ENCODE peak calls at places on chromosomes 2 and 18, in eight cellular contexts. G, X, B, L, E, Z, N and D are unnamed samples. For H3K27me3 and H3K4me1, the result is how much of the 10 kb centered on the place peaks cover.

GRCh38 chr18:73646196-73646595 is 501.4 kb downstream of the FBXO15 start:
- DNase-seq in G (no peak), N (no peak), X (no peak), B (no peak), L (no peak), E (no peak), Z (no peak), D (no peak)

GRCh38 chr2:160365691-160366367 is 127.8 kb downstream of the RBMS1 start:
- DNase-seq in G (peak), E (no peak), X (no peak), B (no peak), N (no peak), L (no peak), Z (no peak), D (peak)

GRCh38 chr18:57833441-57834101 is 30.5 kb upstream of the ATP8B1 start:
- DNase-seq in L (no peak), N (no peak), E (no peak), B (no peak), X (no peak), G (no peak), Z (no peak), D (no peak)

GRCh38 chr2:120768112-120769048 is 32.7 kb downstream of the GLI2 start:
- DNase-seq in X (peak), Z (no peak), B (no peak), L (peak), G (peak), N (no peak), E (peak), D (peak)

GRCh38 chr2:53593891-53594585 is 173.6 kb upstream of the CHAC2 start:
- DNase-seq in E (no peak), N (no peak), Z (no peak), B (no peak), X (no peak), L (no peak), G (no peak), D (no peak)

GRCh38 chr2:227280895-227281294 is 44.2 kb upstream of the MFF start:
- DNase-seq in E (no peak), L (no peak), B (no peak), Z (no peak), N (no peak), X (no peak), G (no peak), D (no peak)

GRCh38 chr2:217471329-217471728 is 531.5 kb downstream of the TNS1 start:
- DNase-seq in X (no peak), B (no peak), G (no peak), N (no peak), L (no peak), Z (no peak), E (no peak), D (no peak)

GRCh38 chr18:13449651-13450050 is 231.1 kb downstream of the LDLRAD4 start:
- DNase-seq in G (no peak), Z (no peak), L (no peak), B (no peak), E (no peak), X (no peak), N (no peak), D (no peak)

GRCh38 chr18:54247488-54248175 is 21.7 kb upstream of the POLI start:
- DNase-seq in Z (no peak), L (no peak), E (no peak), B (no peak), N (no peak), G (no peak), X (no peak), D (no peak)

GRCh38 chr2:183592271-183592670 is 468.0 kb downstream of the NUP35 start:
- DNase-seq in X (no peak), L (no peak), N (no peak), E (no peak), B (no peak), G (no peak), Z (no peak), D (no peak)

GRCh38 chr2:20617081-20617575 is 33.8 kb downstream of the HS1BP3 start:
- DNase-seq in G (peak), X (peak), Z (no peak), B (no peak), L (peak), N (peak), E (peak), D (peak)

GRCh38 chr2:195280024-195280423 is 377.0 kb upstream of the SLC39A10 start:
- DNase-seq in L (no peak), B (no peak), N (no peak), G (no peak), Z (no peak), E (no peak), X (no peak), D (no peak)

GRCh38 chr2:193475038-193475437 is 1280.3 kb upstream of the TMEFF2 start:
- DNase-seq in X (no peak), G (no peak), N (no peak), Z (no peak), L (no peak), E (no peak), B (no peak), D (no peak)

GRCh38 chr2:223048519-223048918 is 3.5 kb upstream of the KCNE4 start:
- DNase-seq in L (no peak), X (no peak), G (no peak), B (no peak), E (no peak), Z (no peak), N (no peak), D (no peak)

GRCh38 chr18:63062246-63062645 is 257.3 kb downstream of the BCL2 start:
- DNase-seq in Z (no peak), G (no peak), E (no peak), N (no peak), B (no peak), X (no peak), L (no peak), D (no peak)

GRCh38 chr2:235494716-235495372 is 1.0 kb downstream of the AGAP1 start:
- DNase-seq in E (peak), G (peak), B (no peak), N (no peak), X (peak), L (no peak), Z (no peak), D (peak)

GRCh38 chr2:170446078-170446477 is 268.1 kb downstream of the MYO3B start:
- DNase-seq in E (no peak), L (no peak), X (no peak), G (no peak), Z (no peak), B (no peak), N (no peak), D (no peak)

GRCh38 chr2:41927581-41928260 is 120.1 kb upstream of the PKDCC start:
- DNase-seq in E (no peak), N (no peak), Z (no peak), X (no peak), L (no peak), B (no peak), G (peak), D (peak)

GRCh38 chr18:10418836-10419235 is 35.6 kb upstream of the APCDD1 start:
- DNase-seq in Z (no peak), N (no peak), X (no peak), B (no peak), E (no peak), L (no peak), G (no peak), D (no peak)

GRCh38 chr2:17539993-17540812 is at the start of gene VSNL1:
- DNase-seq in N (peak), E (peak), B (no peak), Z (no peak), X (peak), G (peak), L (peak), D (peak)

GRCh38 chr2:26846881-26847662 is 860 bp upstream of the DPYSL5 start:
- DNase-seq in B (no peak), G (no peak), Z (no peak), L (no peak), E (no peak), X (no peak), N (no peak), D (no peak)

GRCh38 chr2:191931332-191931731 is 84.4 kb upstream of the CAVIN2 start:
- DNase-seq in G (no peak), L (no peak), E (no peak), N (no peak), B (no peak), X (no peak), Z (no peak), D (no peak)

GRCh38 chr2:231123362-231123898 is 1.4 kb downstream of the HTR2B start:
- DNase-seq in G (no peak), Z (no peak), E (no peak), B (no peak), X (no peak), L (no peak), N (no peak), D (no peak)

GRCh38 chr2:239116456-239117246 is 268.8 kb downstream of the TWIST2 start:
- DNase-seq in L (no peak), G (no peak), B (no peak), X (no peak), E (no peak), N (no peak), Z (no peak), D (peak)

GRCh38 chr2:147382322-147382948 is 462.4 kb upstream of the ACVR2A start:
- DNase-seq in L (no peak), X (no peak), E (no peak), Z (no peak), G (no peak), B (no peak), N (no peak), D (no peak)

GRCh38 chr2:47402805-47403691 is at the start of gene MSH2:
- DNase-seq in X (peak), N (peak), E (peak), Z (no peak), B (peak), L (peak), G (peak), D (peak)

GRCh38 chr18:9751371-9752031 is 43.4 kb downstream of the RAB31 start:
- DNase-seq in E (no peak), G (no peak), Z (peak), B (no peak), L (no peak), X (no peak), N (no peak), D (no peak)

DNA sequence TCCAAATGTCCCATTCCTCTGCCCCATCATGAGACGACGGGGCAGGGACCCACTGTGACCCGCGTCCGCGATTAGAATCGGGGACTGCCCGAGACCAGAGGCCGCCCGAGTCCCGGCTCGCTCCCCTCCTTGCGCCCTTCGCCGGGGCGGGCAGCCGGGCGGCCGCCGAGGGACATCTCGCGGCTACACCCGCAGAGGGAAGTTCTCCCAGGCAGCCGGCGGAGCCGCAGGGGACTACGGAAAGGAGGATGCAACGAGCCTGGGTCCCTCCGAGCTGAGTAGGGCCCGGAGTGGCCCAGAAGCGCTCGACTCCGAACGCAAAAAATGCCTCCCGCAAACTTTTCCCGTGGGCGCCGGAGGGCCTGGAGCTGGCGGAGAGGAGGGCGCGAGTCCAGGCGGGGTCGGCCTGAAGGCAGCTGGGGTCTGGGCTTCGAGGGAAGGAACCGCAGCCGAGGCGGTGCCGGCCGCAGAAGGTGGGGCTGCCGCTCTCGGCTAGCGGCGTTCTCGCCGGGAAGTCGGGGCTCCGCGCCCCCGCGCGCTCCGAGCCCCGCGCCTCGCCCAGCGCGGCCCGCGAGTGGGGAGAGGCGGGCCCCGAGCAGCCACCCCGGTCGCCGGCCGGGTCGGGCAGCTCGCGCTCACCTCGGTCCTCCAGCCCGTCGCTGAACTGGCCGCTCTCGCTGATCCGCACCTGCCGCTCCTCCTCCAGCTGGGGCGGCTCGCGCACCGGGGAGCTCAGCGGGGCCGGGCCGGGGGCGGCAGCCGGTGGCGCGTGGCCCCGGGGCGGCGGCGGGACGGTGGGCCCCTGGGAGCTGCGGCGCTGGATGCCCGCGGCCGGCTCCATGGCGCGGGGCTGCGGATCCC is 475 bp downstream of the TMEM163 start:
- DNase-seq in L (peak), G (no peak), Z (no peak), E (peak), X (peak), B (no peak), N (peak), D (peak)
- H3K27me3 ChIP-seq in L (under half), G (under half), Z (under half), E (under half), X (under half), B (under half), N (under half), D (under half)

GRCh38 chr2:237705225-237705524 is 77.8 kb downstream of the LRRFIP1 start:
- DNase-seq in B (no peak), Z (no peak), X (no peak), L (no peak), N (no peak), G (no peak), E (no peak), D (no peak)

GRCh38 chr2:237706257-237706656 is 78.9 kb downstream of the LRRFIP1 start:
- DNase-seq in Z (no peak), G (no peak), B (no peak), L (no peak), X (no peak), E (no peak), N (no peak), D (no peak)

GRCh38 chr2:237702439-237703397 is 75.3 kb downstream of the LRRFIP1 start:
- DNase-seq in Z (no peak), X (peak), B (no peak), G (peak), L (peak), N (peak), E (no peak), D (peak)

GRCh38 chr2:237701859-237702370 is 74.5 kb downstream of the LRRFIP1 start:
- DNase-seq in E (no peak), B (no peak), Z (no peak), L (peak), G (no peak), N (no peak), X (no peak), D (no peak)

DNA sequence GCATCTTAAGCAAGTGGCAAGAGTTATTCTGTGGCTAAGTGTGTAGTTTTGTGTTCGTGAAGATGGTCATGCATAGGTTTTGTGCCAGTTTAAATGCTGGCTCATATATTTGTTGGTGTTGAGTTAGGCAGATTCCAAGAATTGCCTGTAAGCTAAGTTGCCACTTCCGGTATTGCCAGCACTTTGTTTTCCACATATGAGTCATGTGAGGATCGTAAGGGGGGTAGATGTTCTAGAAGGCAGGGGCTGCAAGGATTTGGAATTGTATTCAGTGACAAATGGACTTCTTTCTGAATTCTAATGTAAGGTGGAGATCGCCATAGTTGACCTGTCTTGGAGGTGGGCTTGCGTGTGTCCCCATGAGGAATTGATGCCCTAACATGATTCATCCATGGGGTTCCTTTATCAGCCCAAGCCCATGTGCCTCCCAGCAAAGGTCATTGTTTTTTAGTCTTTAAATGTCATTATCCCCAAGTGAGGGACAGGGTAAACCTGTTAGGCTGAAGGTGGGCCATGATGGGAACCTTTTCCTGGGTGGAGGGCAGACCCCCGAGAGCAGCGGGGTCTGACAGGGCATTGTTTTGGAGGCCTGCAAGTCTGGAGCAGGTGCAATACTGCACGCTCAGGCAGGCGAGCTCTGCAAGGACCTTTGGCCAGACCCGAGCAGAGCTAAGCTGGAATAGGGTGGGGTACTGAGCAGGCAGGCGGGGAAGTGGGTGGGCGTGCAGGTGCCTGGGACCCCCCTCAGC is 77.3 kb downstream of the LRRFIP1 start:
- DNase-seq in E (no peak), G (no peak), Z (no peak), B (no peak), X (no peak), L (no peak), N (no peak), D (no peak)
- H3K4me1 ChIP-seq in E (under half), G (under half), Z (half or more), B (half or more), X (half or more), L (half or more), N (under half), D (half or more)

DNA sequence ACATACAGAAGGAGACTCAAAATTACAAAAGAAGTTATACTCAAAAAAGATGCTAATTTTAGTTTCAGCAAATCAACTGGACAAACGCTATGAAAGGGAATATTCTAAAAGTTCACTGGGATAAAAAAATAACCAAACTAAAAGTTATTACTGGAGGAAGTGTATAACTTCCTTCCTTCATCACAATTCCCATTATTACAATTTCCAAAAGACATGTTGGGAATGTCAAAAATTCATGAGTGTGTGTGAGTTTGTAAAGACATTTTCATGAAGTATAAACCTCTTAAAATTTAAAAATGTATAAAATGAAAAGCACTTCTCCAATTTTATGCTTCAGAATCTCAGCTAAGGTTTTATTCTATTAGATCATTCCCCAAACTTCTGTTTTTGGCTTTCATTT is 67.8 kb downstream of the MERTK start:
- DNase-seq in L (no peak), B (no peak), Z (no peak), G (no peak), E (no peak), N (no peak), X (no peak), D (no peak)
- H3K27me3 ChIP-seq in L (under half), B (under half), Z (under half), G (under half), E (under half), N (under half), X (under half), D (under half)

GRCh38 chr2:1740714-1741584 is 3.4 kb downstream of the PXDN start:
- DNase-seq in G (peak), N (no peak), L (no peak), X (peak), B (no peak), Z (no peak), E (no peak), D (no peak)

GRCh38 chr2:1738163-1738562 is 6.2 kb downstream of the PXDN start:
- DNase-seq in E (no peak), N (no peak), Z (no peak), L (no peak), X (no peak), B (no peak), G (peak), D (no peak)

GRCh38 chr2:1739961-1740713 is 4.2 kb downstream of the PXDN start:
- DNase-seq in G (peak), L (peak), N (no peak), B (no peak), X (peak), E (no peak), Z (no peak), D (peak)

GRCh38 chr2:1738646-1739302 is 5.5 kb downstream of the PXDN start:
- DNase-seq in X (peak), L (no peak), B (no peak), Z (no peak), E (no peak), N (no peak), G (peak), D (no peak)

DNA sequence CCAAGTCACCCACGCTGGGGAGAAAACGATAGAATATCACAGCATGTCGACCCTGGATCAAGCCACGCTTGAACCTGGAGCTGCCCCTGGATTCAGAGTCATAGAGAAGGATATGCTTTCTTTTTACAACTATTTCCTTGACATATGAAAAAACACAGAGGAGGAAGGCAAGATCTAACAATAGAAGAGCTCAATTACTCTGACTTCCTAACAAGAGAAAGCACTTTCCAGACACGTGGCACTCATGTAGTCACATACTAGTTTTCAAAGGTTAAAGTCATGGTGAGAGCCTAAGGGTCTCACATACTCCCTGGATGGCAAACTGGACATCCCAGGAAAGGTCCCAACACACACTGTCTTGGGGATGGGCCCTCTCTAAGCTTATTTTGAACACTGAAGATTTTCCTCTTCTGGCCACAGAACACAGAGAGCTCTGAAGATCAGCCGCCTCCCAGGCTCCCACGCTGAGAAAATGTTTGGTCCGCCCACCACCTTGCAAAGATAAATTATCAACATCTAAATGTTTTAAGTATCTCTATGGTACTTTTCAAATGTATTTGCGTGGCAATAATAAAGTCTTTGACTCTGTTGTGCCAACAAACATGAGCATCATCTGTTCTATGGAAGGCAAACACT is 4.9 kb downstream of the PXDN start:
- DNase-seq in B (no peak), Z (no peak), G (peak), N (no peak), E (no peak), X (no peak), L (no peak), D (peak)
- H3K4me1 ChIP-seq in B (under half), Z (under half), G (under half), N (under half), E (under half), X (under half), L (under half), D (under half)